ENCODE peak calls at places on chromosomes 6 and 20, in seven cellular contexts. R, Q, G, X, Z, Y and D are unnamed samples. For H3K4me1, the result is how much of the 10 kb centered on the place peaks cover.

GRCh38 chr20:19210426-19211155 is 1.9 kb upstream of the SLC24A3 start:
- DNase-seq in R (no peak), Q (no peak), G (no peak), X (no peak), Z (no peak), Y (no peak), D (no peak)

GRCh38 chr20:23065438-23066201 is 16.1 kb upstream of the THBD start:
- DNase-seq in R (no peak), Q (peak), G (no peak), X (no peak), Z (no peak), Y (no peak), D (no peak)

GRCh38 chr6:105211831-105212230 is 32.0 kb upstream of the POPDC3 start:
- DNase-seq in R (no peak), Q (no peak), G (no peak), X (no peak), Z (no peak), Y (no peak), D (no peak)

GRCh38 chr20:49856904-49857303 is 44.3 kb downstream of the SLC9A8 start:
- DNase-seq in R (no peak), Q (no peak), G (no peak), X (no peak), Z (no peak), Y (no peak), D (no peak)

GRCh38 chr20:50392138-50392866 is 117.9 kb upstream of the PTPN1 start:
- DNase-seq in R (no peak), Q (no peak), G (no peak), X (no peak), Z (no peak), Y (no peak), D (no peak)

GRCh38 chr6:56499121-56499520 is 143.6 kb downstream of the DST start:
- DNase-seq in R (no peak), Q (no peak), G (no peak), X (no peak), Z (no peak), Y (no peak), D (no peak)

GRCh38 chr6:169794317-169795055 is 43.1 kb downstream of the ERMARD start:
- DNase-seq in R (no peak), Q (no peak), G (no peak), X (no peak), Z (no peak), Y (peak), D (no peak)

GRCh38 chr20:43728686-43729255 is 2.0 kb upstream of the GTSF1L start:
- DNase-seq in R (no peak), Q (no peak), G (no peak), X (no peak), Z (no peak), Y (no peak), D (no peak)

GRCh38 chr20:37670426-37670825 is 23.4 kb upstream of the CTNNBL1 start:
- DNase-seq in R (no peak), Q (no peak), G (no peak), X (no peak), Z (peak), Y (no peak), D (no peak)

GRCh38 chr6:3139090-3139903 is 18.0 kb downstream of the TUBB2A start:
- DNase-seq in R (no peak), Q (peak), G (no peak), X (no peak), Z (no peak), Y (no peak), D (no peak)

GRCh38 chr20:17691758-17692157 is 8.0 kb upstream of the BANF2 start:
- DNase-seq in R (no peak), Q (no peak), G (no peak), X (no peak), Z (no peak), Y (no peak), D (no peak)

GRCh38 chr20:43916073-43916874 is 1.6 kb downstream of the TOX2 start:
- DNase-seq in R (no peak), Q (no peak), G (no peak), X (no peak), Z (peak), Y (no peak), D (no peak)

GRCh38 chr6:118263929-118264486 is 284.1 kb upstream of the PLN start:
- DNase-seq in R (no peak), Q (peak), G (peak), X (no peak), Z (peak), Y (no peak), D (peak)

GRCh38 chr20:34970193-34971037 is 14.7 kb downstream of the MYH7B start:
- DNase-seq in R (no peak), Q (no peak), G (no peak), X (no peak), Z (no peak), Y (no peak), D (no peak)

GRCh38 chr20:23106271-23106851 is 20.2 kb upstream of the CD93 start:
- DNase-seq in R (peak), Q (no peak), G (no peak), X (no peak), Z (no peak), Y (no peak), D (no peak)

GRCh38 chr6:5676701-5677100 is 330.0 kb downstream of the NRN1 start:
- DNase-seq in R (no peak), Q (no peak), G (no peak), X (no peak), Z (no peak), Y (no peak), D (no peak)

GRCh38 chr20:49186535-49187329 is 1.4 kb downstream of the STAU1 start:
- DNase-seq in R (peak), Q (peak), G (no peak), X (no peak), Z (peak), Y (no peak), D (no peak)

GRCh38 chr6:109073344-109074235 is 21.1 kb downstream of the SESN1 start:
- DNase-seq in R (peak), Q (peak), G (peak), X (no peak), Z (peak), Y (no peak), D (peak)

GRCh38 chr6:45156075-45156474 is 172.1 kb upstream of the RUNX2 start:
- DNase-seq in R (peak), Q (no peak), G (no peak), X (peak), Z (no peak), Y (no peak), D (no peak)

GRCh38 chr6:129628101-129628815 is 81.7 kb downstream of the ARHGAP18 start:
- DNase-seq in R (no peak), Q (no peak), G (no peak), X (no peak), Z (no peak), Y (no peak), D (no peak)

GRCh38 chr20:26209171-26209941 is 512.7 kb upstream of the ZNF337 start:
- DNase-seq in R (no peak), Q (no peak), G (no peak), X (no peak), Z (peak), Y (peak), D (no peak)

GRCh38 chr20:36866681-36867485 is 9.1 kb upstream of the TLDC2 start:
- DNase-seq in R (no peak), Q (no peak), G (no peak), X (no peak), Z (no peak), Y (no peak), D (no peak)

GRCh38 chr6:167849846-167850459 is 23.2 kb downstream of the AFDN start:
- DNase-seq in R (no peak), Q (peak), G (peak), X (no peak), Z (no peak), Y (no peak), D (no peak)

GRCh38 chr6:43221046-43221773 is 8.1 kb downstream of the DNPH1 start:
- DNase-seq in R (no peak), Q (no peak), G (no peak), X (no peak), Z (no peak), Y (no peak), D (no peak)

GRCh38 chr20:44092551-44093248 is 94.3 kb downstream of the JPH2 start:
- DNase-seq in R (no peak), Q (peak), G (no peak), X (no peak), Z (peak), Y (no peak), D (peak)

GRCh38 chr6:108698593-108699289 is 138.0 kb downstream of the FOXO3 start:
- DNase-seq in R (no peak), Q (no peak), G (no peak), X (no peak), Z (no peak), Y (no peak), D (no peak)

GRCh38 chr6:33692760-33693158 is 18.7 kb downstream of the UQCC2 start:
- DNase-seq in R (no peak), Q (no peak), G (no peak), X (no peak), Z (no peak), Y (no peak), D (no peak)

GRCh38 chr6:137867685-137868509 is 838 bp downstream of the TNFAIP3 start:
- DNase-seq in R (no peak), Q (no peak), G (no peak), X (no peak), Z (no peak), Y (peak), D (no peak)

GRCh38 chr6:33587529-33588215 is 7.6 kb upstream of the BAK1 start:
- DNase-seq in R (no peak), Q (no peak), G (no peak), X (no peak), Z (no peak), Y (no peak), D (no peak)

GRCh38 chr6:67411036-67411435 is 1224.0 kb upstream of the ADGRB3 start:
- DNase-seq in R (no peak), Q (no peak), G (no peak), X (no peak), Z (no peak), Y (no peak), D (no peak)

GRCh38 chr20:59985864-59986263 is 27.6 kb downstream of the CDH26 start:
- DNase-seq in R (no peak), Q (no peak), G (no peak), X (no peak), Z (no peak), Y (no peak), D (no peak)

DNA sequence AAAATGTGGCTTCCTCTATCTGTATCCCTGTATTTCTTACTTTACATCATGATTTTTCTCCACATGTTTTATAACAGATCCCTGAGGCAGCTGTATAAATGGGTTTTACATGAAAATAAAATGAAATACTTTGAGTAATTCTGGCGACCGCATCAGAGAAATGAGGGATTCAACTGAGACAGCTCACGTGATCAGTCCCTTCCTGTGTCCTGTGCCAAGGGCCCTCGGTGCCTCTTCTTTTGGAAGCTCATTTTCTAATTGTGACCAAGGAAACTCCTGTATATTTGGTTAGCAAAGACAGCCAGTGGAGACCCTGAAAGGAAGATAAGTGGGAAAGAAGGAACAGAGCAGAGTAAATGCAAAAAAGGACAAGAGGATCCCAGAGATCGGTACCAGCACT is 129.9 kb downstream of the FYN start:
- DNase-seq in R (no peak), Q (no peak), G (no peak), X (no peak), Z (no peak), Y (no peak), D (no peak)
- H3K4me1 ChIP-seq in R (under half), Q (under half), G (under half), X (half or more), Z (under half), Y (under half), D (under half)

GRCh38 chr20:46941404-46941803 is 46.8 kb downstream of the EYA2 start:
- DNase-seq in R (no peak), Q (no peak), G (no peak), X (no peak), Z (no peak), Y (no peak), D (no peak)

GRCh38 chr20:46943861-46944591 is 49.4 kb downstream of the EYA2 start:
- DNase-seq in R (no peak), Q (no peak), G (no peak), X (no peak), Z (no peak), Y (no peak), D (no peak)

GRCh38 chr20:46946796-46947195 is 52.2 kb downstream of the EYA2 start:
- DNase-seq in R (no peak), Q (no peak), G (no peak), X (no peak), Z (no peak), Y (no peak), D (no peak)

GRCh38 chr20:46946181-46946624 is 51.6 kb downstream of the EYA2 start:
- DNase-seq in R (no peak), Q (no peak), G (no peak), X (no peak), Z (no peak), Y (no peak), D (no peak)

GRCh38 chr20:46945465-46945864 is 50.8 kb downstream of the EYA2 start:
- DNase-seq in R (no peak), Q (no peak), G (no peak), X (no peak), Z (no peak), Y (no peak), D (peak)
- H3K9ac ChIP-seq in R (no peak), Q (no peak), G (no peak), X (no peak), Z (no peak), Y (no peak), D (no peak)

GRCh38 chr6:87754828-87755227 is 52.8 kb upstream of the AKIRIN2 start:
- DNase-seq in R (no peak), Q (no peak), G (no peak), X (no peak), Z (no peak), Y (no peak), D (no peak)

GRCh38 chr6:87757792-87758191 is 55.8 kb upstream of the AKIRIN2 start:
- DNase-seq in R (no peak), Q (no peak), G (no peak), X (no peak), Z (no peak), Y (no peak), D (no peak)

GRCh38 chr6:87753131-87753685 is 51.2 kb upstream of the AKIRIN2 start:
- DNase-seq in R (no peak), Q (no peak), G (no peak), X (no peak), Z (no peak), Y (no peak), D (no peak)

GRCh38 chr6:87756858-87757257 is 54.8 kb upstream of the AKIRIN2 start:
- DNase-seq in R (peak), Q (no peak), G (no peak), X (peak), Z (no peak), Y (no peak), D (no peak)

DNA sequence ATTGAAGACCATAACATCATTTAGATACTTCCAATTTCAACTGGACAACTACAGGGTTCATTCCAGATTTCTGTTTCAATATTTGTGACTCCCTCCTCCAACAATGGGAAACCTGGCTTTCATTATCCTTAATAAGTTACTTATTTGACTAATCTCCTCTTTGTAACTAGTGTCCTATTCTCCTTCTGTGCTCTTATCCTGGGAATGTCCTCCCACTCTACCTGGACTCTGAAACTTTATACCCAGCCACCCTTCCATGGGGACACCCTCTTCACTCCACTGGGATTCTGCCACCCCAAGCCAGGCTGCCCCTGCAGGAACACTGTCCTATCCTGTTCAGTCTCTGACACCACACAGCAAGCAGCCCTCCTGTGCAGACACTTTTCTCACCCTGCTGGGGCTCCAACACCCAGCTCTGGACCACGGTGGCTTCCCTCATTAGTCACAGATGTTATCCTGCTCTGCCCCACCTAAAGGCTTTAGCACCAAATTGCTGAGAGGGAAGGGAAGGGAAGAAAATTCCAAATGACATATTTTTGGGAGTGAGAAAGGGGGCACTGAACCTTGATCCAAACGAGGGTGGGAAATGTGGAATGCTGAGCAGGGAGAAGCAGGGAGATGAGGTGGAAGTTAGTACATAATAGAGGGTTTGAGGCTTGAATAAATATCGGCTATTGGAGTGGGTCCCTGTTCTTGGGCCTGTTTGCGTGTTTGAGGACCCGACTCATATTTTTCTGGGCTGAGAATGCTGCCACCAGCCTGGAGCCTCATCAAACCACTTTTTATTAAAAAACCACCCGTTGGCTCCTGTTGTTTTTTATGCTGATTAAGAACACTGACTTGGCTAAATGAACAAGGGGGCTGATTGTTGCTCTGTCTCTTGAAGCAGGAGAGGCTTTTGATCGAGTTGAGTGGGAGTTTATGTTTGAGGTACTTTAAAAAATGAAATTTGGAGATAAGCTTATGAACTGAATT is 54.0 kb upstream of the AKIRIN2 start:
- DNase-seq in R (peak), Q (no peak), G (no peak), X (no peak), Z (no peak), Y (no peak), D (no peak)
- TF ChIP-seq YY1 in R (no peak), Q (no peak), G (no peak), X (no peak), Z (no peak), Y (no peak), D (no peak)

GRCh38 chr6:41558033-41558807 is 12.0 kb downstream of the FOXP4 start:
- DNase-seq in R (no peak), Q (no peak), G (no peak), X (no peak), Z (no peak), Y (no peak), D (no peak)

GRCh38 chr6:41561386-41561785 is 15.2 kb downstream of the FOXP4 start:
- DNase-seq in R (no peak), Q (no peak), G (no peak), X (no peak), Z (no peak), Y (no peak), D (no peak)

GRCh38 chr6:41561931-41562632 is 15.9 kb downstream of the FOXP4 start:
- DNase-seq in R (no peak), Q (no peak), G (no peak), X (no peak), Z (no peak), Y (peak), D (no peak)

GRCh38 chr6:41560440-41561192 is 14.4 kb downstream of the FOXP4 start:
- DNase-seq in R (no peak), Q (no peak), G (no peak), X (no peak), Z (no peak), Y (peak), D (no peak)

DNA sequence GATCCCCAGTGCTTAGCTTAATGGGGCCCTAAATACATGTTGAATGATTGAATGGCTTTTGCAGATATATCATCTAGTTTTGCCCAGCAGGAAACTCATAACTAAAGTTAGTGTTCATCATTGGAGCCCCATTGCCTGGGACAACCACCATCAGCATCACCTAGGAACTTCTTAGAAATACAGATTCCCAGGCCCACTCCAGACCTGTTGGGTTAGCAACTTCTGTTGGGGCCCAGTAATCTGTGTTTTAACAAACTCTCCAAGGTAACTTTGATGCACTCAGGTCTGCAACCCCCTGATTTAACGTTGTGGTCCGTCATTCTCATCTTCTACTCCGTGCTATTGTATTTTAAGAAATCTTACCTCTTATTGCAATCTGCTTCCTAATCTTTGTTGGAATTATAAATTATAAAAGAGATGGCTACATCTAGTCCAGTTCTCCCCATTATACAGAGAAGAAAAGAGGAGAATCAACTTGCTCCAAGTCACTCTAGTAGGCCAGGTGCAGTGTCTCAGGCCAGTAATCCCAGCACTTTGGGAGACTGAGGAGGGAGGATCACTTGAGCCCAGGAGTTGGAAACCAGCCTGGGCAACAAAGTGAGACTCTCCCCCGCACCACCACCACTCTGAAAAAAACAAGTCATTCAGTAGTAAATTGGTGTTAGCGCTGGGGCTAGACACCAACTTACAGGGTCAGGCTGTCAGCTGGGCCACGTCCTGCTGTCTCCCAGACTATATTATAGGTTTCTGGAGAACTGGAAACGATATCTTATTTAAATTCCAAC is 13.7 kb downstream of the FOXP4 start:
- DNase-seq in R (no peak), Q (no peak), G (no peak), X (no peak), Z (no peak), Y (no peak), D (no peak)
- H3K4me1 ChIP-seq in R (under half), Q (half or more), G (under half), X (under half), Z (under half), Y (under half), D (under half)

DNA sequence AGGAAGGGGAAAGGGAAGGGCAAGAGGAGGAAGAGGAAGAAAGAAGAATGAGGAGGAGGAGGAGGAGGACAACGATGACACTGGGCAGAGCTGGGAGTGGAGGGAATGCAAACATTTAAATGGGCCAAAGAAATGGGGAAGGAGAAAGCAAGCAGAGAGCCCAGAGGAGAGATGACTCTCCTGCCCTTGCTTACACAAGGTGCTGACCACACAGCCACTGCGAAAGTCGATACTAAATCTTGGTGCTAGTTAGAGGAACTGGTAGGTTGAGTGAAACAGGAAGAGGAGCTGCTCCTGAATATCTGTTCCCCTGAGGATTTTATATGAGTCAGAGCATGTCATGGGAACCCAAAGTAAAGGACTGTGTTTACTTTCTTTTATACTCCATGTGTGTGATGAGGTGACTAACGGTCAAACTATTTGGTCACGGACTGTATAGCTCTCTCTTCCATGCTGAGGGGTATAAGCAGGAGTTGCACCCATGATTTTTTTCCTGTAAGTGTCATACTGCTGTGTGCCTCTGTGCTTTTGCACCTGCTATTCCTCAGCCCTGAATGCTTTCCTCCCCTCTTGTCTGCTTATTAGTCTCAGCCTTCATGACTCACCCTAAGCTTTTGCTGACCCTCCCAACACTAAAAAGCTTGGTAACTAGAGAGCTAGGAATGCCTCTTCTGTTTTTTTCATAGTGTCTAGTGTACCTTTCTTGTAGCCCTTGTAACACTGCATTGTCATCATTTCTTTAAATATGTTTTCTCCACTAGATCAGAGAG is 9.5 kb upstream of the PAQR8 start:
- DNase-seq in R (no peak), Q (peak), G (peak), X (peak), Z (no peak), Y (no peak), D (no peak)
- H3K9ac ChIP-seq in R (peak), Q (peak), G (peak), X (no peak), Z (peak), Y (no peak), D (no peak)

GRCh38 chr6:36378936-36379335 is 8.5 kb downstream of the ETV7 start:
- DNase-seq in R (no peak), Q (no peak), G (no peak), X (no peak), Z (no peak), Y (no peak), D (no peak)
- TF ChIP-seq YY1 in R (no peak), Q (no peak), G (no peak), X (no peak), Z (no peak), Y (no peak), D (no peak)